ENCODE peak calls at places on chromosome 2, in six cellular contexts. Z, N, W, M, H and A are unnamed samples.

GRCh38 chr2:195456765-195457164 is 200.3 kb upstream of the SLC39A10 start:
- DNase-seq in Z (no peak), N (no peak), W (no peak), M (no peak), H (no peak), A (no peak)

GRCh38 chr2:222352981-222353380 is 54.2 kb upstream of the PAX3 start:
- DNase-seq in Z (no peak), N (no peak), W (no peak), M (peak; percentile 62), H (no peak), A (no peak)

GRCh38 chr2:23387849-23388248 is 2.9 kb downstream of the KLHL29 start:
- DNase-seq in Z (no peak), N (no peak), W (no peak), M (no peak), H (no peak), A (no peak)

GRCh38 chr2:149427371-149427770 is 97.0 kb downstream of the LYPD6 start:
- DNase-seq in Z (no peak), N (no peak), W (no peak), M (no peak), H (no peak), A (no peak)

GRCh38 chr2:233807215-233807865 is 29.2 kb downstream of the MROH2A start:
- DNase-seq in Z (no peak), N (no peak), W (no peak), M (no peak), H (no peak), A (no peak)

GRCh38 chr2:152594022-152594712 is 123.1 kb downstream of the PRPF40A start:
- DNase-seq in Z (peak; percentile 50), N (no peak), W (peak; percentile 59), M (no peak), H (no peak), A (no peak)

GRCh38 chr2:236872971-236873370 is 212.7 kb upstream of the COPS8 start:
- DNase-seq in Z (no peak), N (no peak), W (peak; percentile 10), M (no peak), H (no peak), A (no peak)

GRCh38 chr2:85583667-85584353 is 421 bp upstream of the VAMP5 start:
- DNase-seq in Z (no peak), N (no peak), W (no peak), M (peak; percentile 41), H (no peak), A (no peak)

GRCh38 chr2:68292108-68292710 is 27.5 kb downstream of the CNRIP1 start:
- DNase-seq in Z (no peak), N (peak; percentile 37), W (no peak), M (peak; percentile 36), H (peak; percentile 11), A (peak; percentile 35)

GRCh38 chr2:235595420-235596010 is 101.7 kb downstream of the AGAP1 start:
- DNase-seq in Z (no peak), N (peak; percentile 88), W (peak; percentile 78), M (peak; percentile 91), H (peak; percentile 65), A (peak; percentile 89)

GRCh38 chr2:67641302-67641701 is 244.2 kb downstream of the ETAA1 start:
- DNase-seq in Z (no peak), N (no peak), W (no peak), M (no peak), H (no peak), A (no peak)

GRCh38 chr2:199309973-199310372 is 147.8 kb downstream of the SATB2 start:
- DNase-seq in Z (no peak), N (no peak), W (no peak), M (no peak), H (no peak), A (no peak)

GRCh38 chr2:228103379-228103778 is 78.1 kb downstream of the SPHKAP start:
- DNase-seq in Z (no peak), N (no peak), W (no peak), M (no peak), H (no peak), A (no peak)

GRCh38 chr2:159076233-159076632 is 107.8 kb downstream of the TANC1 start:
- DNase-seq in Z (no peak), N (peak; percentile 78), W (no peak), M (peak; percentile 92), H (no peak), A (peak; percentile 92)

GRCh38 chr2:196330645-196331044 is 159.3 kb upstream of the STK17B start:
- DNase-seq in Z (no peak), N (no peak), W (no peak), M (no peak), H (no peak), A (no peak)

GRCh38 chr2:96665083-96665569 is 22.6 kb downstream of the FER1L5 start:
- DNase-seq in Z (peak; percentile 62), N (peak; percentile 99), W (no peak), M (peak; percentile 96), H (peak; percentile 13), A (peak; percentile 99)

GRCh38 chr2:63596487-63596886 is 7.7 kb downstream of the MDH1 start:
- DNase-seq in Z (no peak), N (no peak), W (no peak), M (no peak), H (no peak), A (no peak)

GRCh38 chr2:142596334-142597088 is 281.0 kb upstream of the KYNU start:
- DNase-seq in Z (no peak), N (peak; percentile 66), W (no peak), M (peak; percentile 26), H (no peak), A (no peak)

GRCh38 chr2:19736191-19736831 is 165.5 kb downstream of the TTC32 start:
- DNase-seq in Z (no peak), N (no peak), W (no peak), M (peak; percentile 74), H (no peak), A (no peak)

GRCh38 chr2:235533616-235534385 is 40.0 kb downstream of the AGAP1 start:
- DNase-seq in Z (no peak), N (no peak), W (no peak), M (no peak), H (no peak), A (no peak)

GRCh38 chr2:221563601-221564000 is 8.5 kb downstream of the EPHA4 start:
- DNase-seq in Z (no peak), N (no peak), W (no peak), M (no peak), H (no peak), A (no peak)

GRCh38 chr2:156896294-156896693 is 361.2 kb upstream of the GALNT5 start:
- DNase-seq in Z (no peak), N (peak; percentile 33), W (no peak), M (peak; percentile 39), H (no peak), A (no peak)

GRCh38 chr2:213932-214693 is 49.7 kb downstream of the SH3YL1 start:
- DNase-seq in Z (no peak), N (no peak), W (no peak), M (peak; percentile 6), H (no peak), A (no peak)

GRCh38 chr2:30984141-30984540 is 154.1 kb downstream of the GALNT14 start:
- DNase-seq in Z (no peak), N (no peak), W (no peak), M (no peak), H (peak; percentile 32), A (no peak)

GRCh38 chr2:127422631-127423475 is 4.6 kb downstream of the PROC start:
- DNase-seq in Z (no peak), N (no peak), W (peak; percentile 29), M (no peak), H (peak; percentile 17), A (no peak)

GRCh38 chr2:14866953-14867352 is 234.4 kb downstream of the LRATD1 start:
- DNase-seq in Z (no peak), N (no peak), W (no peak), M (no peak), H (no peak), A (no peak)

GRCh38 chr2:45851576-45852304 is 200.3 kb downstream of the PRKCE start:
- DNase-seq in Z (no peak), N (peak; percentile 65), W (no peak), M (peak; percentile 93), H (peak; percentile 77), A (peak; percentile 77)

GRCh38 chr2:5121677-5122076 is 570.5 kb upstream of the SOX11 start:
- DNase-seq in Z (no peak), N (no peak), W (no peak), M (peak; percentile 1), H (peak; percentile 12), A (no peak)
- TF ChIP-seq CTCF in Z (no peak), N (no peak), W (no peak), M (no peak), H (no peak), A (no peak)

GRCh38 chr2:27891063-27891819 is 712 bp downstream of the BABAM2 start:
- DNase-seq in Z (peak; percentile 87), N (peak; percentile 86), W (peak; percentile 86), M (peak; percentile 88), H (peak; percentile 78), A (peak; percentile 91)

GRCh38 chr2:27890146-27891062 is at the start of the genes BABAM2 and RBKS:
- DNase-seq in Z (peak; percentile 89), N (peak; percentile 81), W (peak; percentile 93), M (peak; percentile 94), H (peak; percentile 84), A (peak; percentile 77)

GRCh38 chr2:27889774-27890145 is 427 bp downstream of the RBKS start:
- DNase-seq in Z (no peak), N (no peak), W (peak; percentile 32), M (no peak), H (peak; percentile 35), A (no peak)

GRCh38 chr2:27893031-27893430 is 2.5 kb downstream of the BABAM2 start:
- DNase-seq in Z (no peak), N (no peak), W (no peak), M (no peak), H (no peak), A (no peak)

GRCh38 chr2:27891820-27892105 is 1.2 kb downstream of the BABAM2 start:
- DNase-seq in Z (no peak), N (peak; percentile 49), W (no peak), M (peak; percentile 35), H (no peak), A (peak; percentile 51)
- H3K4me3 ChIP-seq in Z (peak overlapping the region; percentile 68), N (no peak overlapping the region), W (no peak overlapping the region), M (no peak overlapping the region), H (no peak overlapping the region), A (peak overlapping the region; percentile 8)

GRCh38 chr2:180983468-180984388 is 3.3 kb downstream of the UBE2E3 start:
- DNase-seq in Z (no peak), N (peak; percentile 69), W (peak; percentile 43), M (peak; percentile 74), H (peak; percentile 21), A (peak; percentile 70)
- TF ChIP-seq CTCF in Z (no peak), N (peak; percentile 38), W (no peak), M (peak; percentile 41), H (no peak), A (peak; percentile 50)

DNA sequence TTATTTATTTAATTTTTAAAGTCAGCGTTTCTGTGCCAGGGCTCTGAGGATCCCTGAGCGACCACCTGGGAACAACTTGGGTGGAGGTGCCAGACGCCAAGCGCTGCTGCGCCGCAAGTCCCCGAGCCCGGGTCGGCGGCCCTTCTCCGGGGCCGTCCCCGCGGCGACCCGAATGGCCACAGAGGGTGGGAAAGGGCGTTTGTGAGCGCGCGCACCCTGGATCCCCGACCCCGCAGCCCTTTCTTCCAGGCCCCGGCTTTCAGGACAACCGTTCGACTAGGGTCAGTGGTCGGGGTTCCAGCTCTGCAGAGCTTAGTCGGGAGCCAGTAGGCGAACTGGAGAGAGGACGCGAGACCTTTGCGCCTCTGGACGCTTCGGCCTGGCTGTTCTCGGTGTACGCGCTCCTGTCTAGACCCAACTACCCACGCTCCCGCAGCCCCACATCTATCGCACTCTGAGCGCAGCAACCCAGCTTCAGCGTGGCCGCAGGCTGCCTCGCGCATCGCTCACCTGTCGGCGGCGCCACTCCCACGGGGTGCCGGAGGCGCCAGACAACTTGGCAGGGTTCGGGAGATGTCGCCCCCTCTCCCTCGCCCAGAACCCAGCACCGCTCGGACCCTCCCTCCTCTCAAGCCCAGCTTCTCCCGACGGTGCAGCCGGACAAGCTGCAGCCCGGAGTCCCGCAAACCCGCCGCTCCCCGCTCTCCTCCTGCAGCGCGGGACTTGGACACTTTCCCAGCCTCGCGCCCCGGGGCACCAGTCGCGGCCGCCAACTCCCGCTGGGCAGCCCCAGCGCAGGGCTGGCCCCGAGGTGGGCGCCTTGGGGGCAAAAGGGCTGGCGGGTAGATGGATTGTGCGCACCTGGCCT is 785 bp downstream of the LYPD1 start:
- DNase-seq in Z (no peak), N (peak; percentile 27), W (no peak), M (peak; percentile 6), H (no peak), A (peak; percentile 34)
- H3K4me3 ChIP-seq in Z (peak overlapping the region; percentile 45), N (peak overlapping the region; percentile 29), W (peak overlapping the region; percentile 43), M (peak overlapping the region; percentile 51), H (no peak overlapping the region), A (peak overlapping the region; percentile 83)